ENCODE peak calls at places on chromosomes 11 and 22, in six cellular contexts. One of them, this sample, is unnamed.

GRCh38 chr11:35617687-35618496 is at the start of gene FJX1:
- DNase-seq in Ammon's horn: peak
- DNase-seq in NCI-H2081: peak
- DNase-seq in NCI-H748 treated with DMSO at 0.1 percent for 48 hours: peak
- DNase-seq in AML-193: no peak
- DNase-seq in activated naive CD4-positive, alpha-beta T cell treated with anti-CD3 and anti-CD28 coated beads, Interleukin-2, amount 50 U/mL, for 72 hours: peak
- DNase-seq in this sample: peak

GRCh38 chr11:118176400-118177134 is at the start of gene SCN2B:
- DNase-seq in NCI-H748 treated with DMSO at 0.1 percent for 48 hours: no peak
- DNase-seq in AML-193: no peak
- DNase-seq in NCI-H2081: no peak
- DNase-seq in activated naive CD4-positive, alpha-beta T cell treated with anti-CD3 and anti-CD28 coated beads, Interleukin-2, amount 50 U/mL, for 72 hours: no peak
- DNase-seq in Ammon's horn: peak
- DNase-seq in this sample: no peak

GRCh38 chr11:75548571-75549272 is 13.3 kb upstream of the SERPINH1 start:
- DNase-seq in Ammon's horn: no peak
- DNase-seq in AML-193: no peak
- DNase-seq in NCI-H748 treated with DMSO at 0.1 percent for 48 hours: no peak
- DNase-seq in activated naive CD4-positive, alpha-beta T cell treated with anti-CD3 and anti-CD28 coated beads, Interleukin-2, amount 50 U/mL, for 72 hours: no peak
- DNase-seq in NCI-H2081: no peak
- DNase-seq in this sample: no peak

GRCh38 chr11:135069884-135070283 is 657.8 kb upstream of the B3GAT1 start:
- DNase-seq in NCI-H2081: no peak
- DNase-seq in activated naive CD4-positive, alpha-beta T cell treated with anti-CD3 and anti-CD28 coated beads, Interleukin-2, amount 50 U/mL, for 72 hours: no peak
- DNase-seq in NCI-H748 treated with DMSO at 0.1 percent for 48 hours: no peak
- DNase-seq in AML-193: no peak
- DNase-seq in Ammon's horn: no peak
- DNase-seq in this sample: no peak

GRCh38 chr11:65288706-65289536 is 25.7 kb upstream of the CDC42EP2 start:
- DNase-seq in NCI-H2081: peak
- DNase-seq in NCI-H748 treated with DMSO at 0.1 percent for 48 hours: no peak
- DNase-seq in AML-193: no peak
- DNase-seq in Ammon's horn: peak
- DNase-seq in activated naive CD4-positive, alpha-beta T cell treated with anti-CD3 and anti-CD28 coated beads, Interleukin-2, amount 50 U/mL, for 72 hours: no peak
- DNase-seq in this sample: no peak

GRCh38 chr11:17515443-17516176 is 28.6 kb downstream of the USH1C start:
- DNase-seq in Ammon's horn: no peak
- DNase-seq in NCI-H2081: no peak
- DNase-seq in AML-193: no peak
- DNase-seq in activated naive CD4-positive, alpha-beta T cell treated with anti-CD3 and anti-CD28 coated beads, Interleukin-2, amount 50 U/mL, for 72 hours: no peak
- DNase-seq in NCI-H748 treated with DMSO at 0.1 percent for 48 hours: no peak
- DNase-seq in this sample: no peak

GRCh38 chr11:44011797-44012196 is 36.0 kb upstream of the ACCSL start:
- DNase-seq in NCI-H2081: no peak
- DNase-seq in NCI-H748 treated with DMSO at 0.1 percent for 48 hours: no peak
- DNase-seq in AML-193: no peak
- DNase-seq in Ammon's horn: no peak
- DNase-seq in activated naive CD4-positive, alpha-beta T cell treated with anti-CD3 and anti-CD28 coated beads, Interleukin-2, amount 50 U/mL, for 72 hours: no peak
- DNase-seq in this sample: peak

GRCh38 chr11:108705061-108705460 is 40.2 kb downstream of the DDX10 start:
- DNase-seq in Ammon's horn: no peak
- DNase-seq in AML-193: no peak
- DNase-seq in activated naive CD4-positive, alpha-beta T cell treated with anti-CD3 and anti-CD28 coated beads, Interleukin-2, amount 50 U/mL, for 72 hours: no peak
- DNase-seq in NCI-H2081: no peak
- DNase-seq in NCI-H748 treated with DMSO at 0.1 percent for 48 hours: no peak
- DNase-seq in this sample: no peak

GRCh38 chr11:70612459-70613141 is 214.3 kb downstream of the CTTN start:
- DNase-seq in activated naive CD4-positive, alpha-beta T cell treated with anti-CD3 and anti-CD28 coated beads, Interleukin-2, amount 50 U/mL, for 72 hours: no peak
- DNase-seq in Ammon's horn: no peak
- DNase-seq in NCI-H2081: no peak
- DNase-seq in AML-193: no peak
- DNase-seq in NCI-H748 treated with DMSO at 0.1 percent for 48 hours: no peak
- DNase-seq in this sample: no peak

GRCh38 chr22:30606455-30607299 is at the start of gene TCN2:
- DNase-seq in Ammon's horn: peak
- DNase-seq in NCI-H748 treated with DMSO at 0.1 percent for 48 hours: peak
- DNase-seq in activated naive CD4-positive, alpha-beta T cell treated with anti-CD3 and anti-CD28 coated beads, Interleukin-2, amount 50 U/mL, for 72 hours: peak
- DNase-seq in NCI-H2081: peak
- DNase-seq in AML-193: peak
- DNase-seq in this sample: peak

GRCh38 chr11:46322759-46323158 is 24.5 kb upstream of the DGKZ start:
- DNase-seq in activated naive CD4-positive, alpha-beta T cell treated with anti-CD3 and anti-CD28 coated beads, Interleukin-2, amount 50 U/mL, for 72 hours: no peak
- DNase-seq in NCI-H2081: no peak
- DNase-seq in Ammon's horn: no peak
- DNase-seq in NCI-H748 treated with DMSO at 0.1 percent for 48 hours: no peak
- DNase-seq in AML-193: no peak
- DNase-seq in this sample: no peak

GRCh38 chr11:11107081-11107480 is 246.0 kb downstream of the CSNK2A3 start:
- DNase-seq in NCI-H748 treated with DMSO at 0.1 percent for 48 hours: no peak
- DNase-seq in AML-193: no peak
- DNase-seq in activated naive CD4-positive, alpha-beta T cell treated with anti-CD3 and anti-CD28 coated beads, Interleukin-2, amount 50 U/mL, for 72 hours: no peak
- DNase-seq in Ammon's horn: no peak
- DNase-seq in NCI-H2081: no peak
- DNase-seq in this sample: no peak

GRCh38 chr22:45602004-45602733 is 69.5 kb upstream of the ATXN10 start:
- DNase-seq in NCI-H2081: no peak
- DNase-seq in AML-193: no peak
- DNase-seq in NCI-H748 treated with DMSO at 0.1 percent for 48 hours: no peak
- DNase-seq in Ammon's horn: no peak
- DNase-seq in activated naive CD4-positive, alpha-beta T cell treated with anti-CD3 and anti-CD28 coated beads, Interleukin-2, amount 50 U/mL, for 72 hours: no peak
- DNase-seq in this sample: no peak

GRCh38 chr11:2301631-2302272 is at the start of the genes C11orf21 and TSPAN32:
- DNase-seq in Ammon's horn: peak
- DNase-seq in AML-193: peak
- DNase-seq in activated naive CD4-positive, alpha-beta T cell treated with anti-CD3 and anti-CD28 coated beads, Interleukin-2, amount 50 U/mL, for 72 hours: peak
- DNase-seq in NCI-H748 treated with DMSO at 0.1 percent for 48 hours: no peak
- DNase-seq in NCI-H2081: no peak
- DNase-seq in this sample: no peak

GRCh38 chr11:132125855-132126841 is 755.7 kb downstream of the NTM start:
- DNase-seq in AML-193: no peak
- DNase-seq in Ammon's horn: peak
- DNase-seq in activated naive CD4-positive, alpha-beta T cell treated with anti-CD3 and anti-CD28 coated beads, Interleukin-2, amount 50 U/mL, for 72 hours: no peak
- DNase-seq in NCI-H748 treated with DMSO at 0.1 percent for 48 hours: peak
- DNase-seq in NCI-H2081: peak
- DNase-seq in this sample: peak

GRCh38 chr22:50579752-50580151 is 1.5 kb upstream of the CPT1B start:
- DNase-seq in AML-193: no peak
- DNase-seq in NCI-H2081: no peak
- DNase-seq in NCI-H748 treated with DMSO at 0.1 percent for 48 hours: no peak
- DNase-seq in Ammon's horn: no peak
- DNase-seq in activated naive CD4-positive, alpha-beta T cell treated with anti-CD3 and anti-CD28 coated beads, Interleukin-2, amount 50 U/mL, for 72 hours: no peak
- DNase-seq in this sample: no peak

GRCh38 chr11:76615950-76616349 is 54.6 kb downstream of the LRRC32 start:
- DNase-seq in Ammon's horn: peak
- DNase-seq in NCI-H748 treated with DMSO at 0.1 percent for 48 hours: no peak
- DNase-seq in NCI-H2081: peak
- DNase-seq in activated naive CD4-positive, alpha-beta T cell treated with anti-CD3 and anti-CD28 coated beads, Interleukin-2, amount 50 U/mL, for 72 hours: no peak
- DNase-seq in AML-193: no peak
- DNase-seq in this sample: no peak

GRCh38 chr11:70725272-70725671 is 326.9 kb downstream of the CTTN start:
- DNase-seq in activated naive CD4-positive, alpha-beta T cell treated with anti-CD3 and anti-CD28 coated beads, Interleukin-2, amount 50 U/mL, for 72 hours: no peak
- DNase-seq in NCI-H748 treated with DMSO at 0.1 percent for 48 hours: no peak
- DNase-seq in Ammon's horn: no peak
- DNase-seq in NCI-H2081: no peak
- DNase-seq in AML-193: no peak
- DNase-seq in this sample: no peak